ENCODE peak calls at places on chromosomes 5 and 9, in five cellular contexts. A is iris pigment epithelial cell, E is NCI-H345, H is astrocyte, I is iPS-NIHi11. M is an unnamed sample.

GRCh38 chr5:151503999-151504398 is 56.6 kb downstream of the SLC36A1 start:
- DNase-seq in I (no peak), H (no peak), E (no peak), A (no peak), M (no peak)

GRCh38 chr5:67094476-67095300 is 101.9 kb downstream of the CD180 start:
- DNase-seq in E (no peak), A (peak), H (peak), I (peak), M (no peak)

GRCh38 chr5:999724-1000123 is 8.9 kb upstream of the NKD2 start:
- DNase-seq in A (no peak), H (no peak), I (no peak), E (no peak), M (no peak)

GRCh38 chr5:158722940-158723339 is 376.8 kb downstream of the EBF1 start:
- DNase-seq in E (no peak), I (peak), A (no peak), H (no peak), M (no peak)

GRCh38 chr9:98175762-98176161 is 16.7 kb downstream of the CORO2A start:
- DNase-seq in H (no peak), E (no peak), A (no peak), I (no peak), M (no peak)

GRCh38 chr9:90855208-90856000 is 53.8 kb downstream of the SYK start:
- DNase-seq in E (no peak), A (no peak), H (no peak), I (no peak), M (no peak)

GRCh38 chr5:61534481-61535267 is 202.6 kb downstream of the ZSWIM6 start:
- DNase-seq in E (no peak), A (no peak), H (no peak), I (no peak), M (no peak)

GRCh38 chr5:89071941-89072331 is 189.0 kb upstream of the MEF2C start:
- DNase-seq in E (no peak), I (no peak), H (no peak), A (no peak), M (no peak)

GRCh38 chr9:92634712-92635605 is 35.0 kb downstream of the IPPK start:
- DNase-seq in E (peak), I (peak), H (peak), A (peak), M (peak)

GRCh38 chr5:21672911-21673310 is 1180.2 kb downstream of the CDH12 start:
- DNase-seq in E (no peak), H (no peak), A (no peak), I (no peak), M (no peak)

GRCh38 chr9:134405527-134405926 is 79.3 kb downstream of the RXRA start:
- DNase-seq in A (no peak), I (no peak), E (no peak), H (no peak), M (no peak)

GRCh38 chr5:96146675-96147074 is 185.0 kb upstream of the ELL2 start:
- DNase-seq in I (peak), A (peak), E (no peak), H (peak), M (no peak)

GRCh38 chr9:113651896-113652295 is 188.4 kb downstream of the RGS3 start:
- DNase-seq in E (no peak), I (no peak), H (no peak), A (no peak), M (no peak)

GRCh38 chr5:1762878-1763547 is 36.6 kb downstream of the MRPL36 start:
- DNase-seq in H (no peak), I (no peak), A (no peak), E (no peak), M (no peak)

GRCh38 chr9:1050125-1050895 is at the start of gene DMRT2:
- DNase-seq in H (peak), A (peak), E (peak), I (peak), M (peak)

GRCh38 chr5:5080790-5081189 is 59.3 kb upstream of the ADAMTS16 start:
- DNase-seq in I (no peak), A (no peak), H (no peak), E (no peak), M (no peak)

GRCh38 chr5:30197662-30198061 is 995.8 kb upstream of the CDH6 start:
- DNase-seq in E (no peak), I (no peak), H (no peak), A (no peak), M (no peak)

GRCh38 chr9:86945868-86946711 is 1.2 kb downstream of the GAS1 start:
- DNase-seq in A (peak), H (peak), E (peak), I (peak), M (no peak)

GRCh38 chr9:135253305-135254004 is 166.0 kb downstream of the OLFM1 start:
- DNase-seq in E (no peak), A (no peak), I (peak), H (no peak), M (no peak)

GRCh38 chr5:93247126-93247525 is 333.9 kb downstream of the NR2F1-AS1 start:
- DNase-seq in I (peak), H (no peak), E (no peak), A (no peak), M (no peak)

GRCh38 chr9:22240619-22241018 is 206.0 kb upstream of the DMRTA1 start:
- DNase-seq in A (peak), E (no peak), H (peak), I (no peak), M (no peak)

GRCh38 chr9:137227853-137228514 is 682 bp downstream of the RNF224 start:
- DNase-seq in A (no peak), E (no peak), I (no peak), H (no peak), M (no peak)

GRCh38 chr9:126439402-126439765 is 112.8 kb downstream of the MVB12B start:
- DNase-seq in E (no peak), A (peak), I (no peak), H (peak), M (no peak)

GRCh38 chr5:464843-465590 is 22.0 kb downstream of the EXOC3 start:
- DNase-seq in A (no peak), I (no peak), E (no peak), H (no peak), M (no peak)

GRCh38 chr9:87276851-87277251 is 220.8 kb upstream of the DAPK1 start:
- DNase-seq in I (no peak), H (peak), A (peak), E (no peak), M (no peak)

GRCh38 chr5:4868140-4868735 is 271.9 kb upstream of the ADAMTS16 start:
- DNase-seq in A (no peak), I (peak), H (peak), E (peak), M (peak)

GRCh38 chr5:14417232-14417730 is 164.3 kb upstream of the OTULINL start:
- DNase-seq in I (no peak), H (peak), E (no peak), A (peak), M (no peak)